ENCODE peak calls at places on chromosome 4, in six cellular contexts. L is left ventricle myocardium inferior, P is Peyer's patch, H is cardiac muscle cell, U is cardiac fibroblast, C is lower lobe of right lung. O is an unnamed sample.

GRCh38 chr4:139738846-139739613 is 73.4 kb downstream of the MGST2 start:
- DNase-seq in L (no peak), P (no peak), H (no peak), U (no peak), C (no peak), O (no peak)

GRCh38 chr4:169117591-169118081 is 107.6 kb upstream of the CBR4 start:
- DNase-seq in L (no peak), P (no peak), H (no peak), U (peak), C (no peak), O (no peak)

GRCh38 chr4:25113915-25114904 is 46.0 kb downstream of the SEPSECS start:
- DNase-seq in L (no peak), P (no peak), H (no peak), U (peak), C (no peak), O (no peak)

GRCh38 chr4:186557486-186557885 is 2.1 kb upstream of the MTNR1A start:
- DNase-seq in L (no peak), P (no peak), H (no peak), U (peak), C (no peak), O (no peak)

GRCh38 chr4:39319678-39320077 is 46.5 kb downstream of the RFC1 start:
- DNase-seq in L (no peak), P (no peak), H (no peak), U (peak), C (no peak), O (no peak)

GRCh38 chr4:23333946-23334878 is 555.6 kb downstream of the PPARGC1A start:
- DNase-seq in L (no peak), P (no peak), H (peak), U (peak), C (no peak), O (no peak)

GRCh38 chr4:38516194-38516593 is 147.8 kb upstream of the KLF3 start:
- DNase-seq in L (no peak), P (no peak), H (no peak), U (no peak), C (no peak), O (no peak)

GRCh38 chr4:181528570-181529184 is 714.5 kb upstream of the TENM3 start:
- DNase-seq in L (peak), P (peak), H (peak), U (peak), C (peak), O (peak)

GRCh38 chr4:83993774-83994173 is 457.9 kb downstream of the GPAT3 start:
- DNase-seq in L (no peak), P (no peak), H (no peak), U (no peak), C (no peak), O (no peak)

GRCh38 chr4:129839687-129840086 is 743.7 kb downstream of the C4orf33 start:
- DNase-seq in L (no peak), P (no peak), H (no peak), U (no peak), C (no peak), O (no peak)

GRCh38 chr4:115113382-115114106 is at the start of gene NDST4:
- DNase-seq in L (no peak), P (no peak), H (peak), U (peak), C (no peak), O (peak)

GRCh38 chr4:91064157-91064853 is 937.1 kb downstream of the CCSER1 start:
- DNase-seq in L (no peak), P (no peak), H (peak), U (peak), C (no peak), O (no peak)

GRCh38 chr4:6956434-6957147 is 47.0 kb downstream of the TBC1D14 start:
- DNase-seq in L (no peak), P (peak), H (no peak), U (no peak), C (no peak), O (no peak)

GRCh38 chr4:109754093-109754857 is 24.4 kb upstream of the PLA2G12A start:
- DNase-seq in L (no peak), P (no peak), H (no peak), U (no peak), C (no peak), O (no peak)

GRCh38 chr4:71184195-71184781 is 154.5 kb upstream of the SLC4A4 start:
- DNase-seq in L (no peak), P (peak), H (peak), U (peak), C (no peak), O (no peak)

GRCh38 chr4:15396157-15396800 is 31.6 kb upstream of the C1QTNF7 start:
- DNase-seq in L (no peak), P (peak), H (peak), U (peak), C (peak), O (peak)

GRCh38 chr4:113106076-113106475 is 56.6 kb downstream of the ANK2 start:
- DNase-seq in L (no peak), P (no peak), H (peak), U (peak), C (no peak), O (no peak)

GRCh38 chr4:53507058-53507457 is 84.2 kb downstream of the LNX1 start:
- DNase-seq in L (no peak), P (no peak), H (no peak), U (no peak), C (no peak), O (no peak)

GRCh38 chr4:88138561-88138960 is 19.9 kb downstream of the ABCG2 start:
- DNase-seq in L (no peak), P (no peak), H (no peak), U (peak), C (no peak), O (no peak)

GRCh38 chr4:74056858-74057562 is 18.5 kb upstream of the CXCL3 start:
- DNase-seq in L (no peak), P (no peak), H (no peak), U (peak), C (no peak), O (no peak)

GRCh38 chr4:83455300-83456183 is at the start of the genes HELQ and MRPS18C:
- DNase-seq in L (peak), P (peak), H (peak), U (peak), C (peak), O (peak)

GRCh38 chr4:118936406-118936805 is 47.8 kb downstream of the SYNPO2 start:
- DNase-seq in L (no peak), P (no peak), H (no peak), U (no peak), C (no peak), O (no peak)

GRCh38 chr4:118942465-118942864 is 53.8 kb downstream of the SYNPO2 start:
- DNase-seq in L (no peak), P (no peak), H (no peak), U (no peak), C (no peak), O (no peak)

GRCh38 chr4:118939169-118939779 is 50.6 kb downstream of the SYNPO2 start:
- DNase-seq in L (no peak), P (no peak), H (no peak), U (no peak), C (no peak), O (no peak)

GRCh38 chr4:118941799-118942198 is 53.1 kb downstream of the SYNPO2 start:
- DNase-seq in L (no peak), P (no peak), H (no peak), U (peak), C (no peak), O (no peak)

DNA sequence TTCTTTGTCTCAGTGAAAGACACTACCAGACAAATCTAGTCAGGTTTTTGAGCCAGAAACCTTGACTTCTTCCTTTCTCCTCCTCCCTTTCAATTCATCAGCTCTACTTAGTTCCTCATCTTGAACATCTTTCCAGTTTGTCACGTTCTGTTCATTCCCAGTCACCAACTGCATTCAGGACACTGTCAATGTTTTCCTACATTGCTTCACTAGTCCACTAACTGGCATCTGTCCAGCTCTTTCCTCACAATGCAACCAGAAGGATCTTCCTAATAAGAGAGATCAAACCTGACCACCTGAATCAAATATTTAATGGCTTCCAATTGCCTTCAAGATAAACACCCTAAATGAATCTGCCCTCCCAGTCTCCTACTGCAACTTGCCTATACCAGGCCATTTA is 52.5 kb downstream of the SYNPO2 start:
- DNase-seq in L (no peak), P (no peak), H (no peak), U (peak), C (no peak), O (no peak)
- H3K4me3 ChIP-seq in L (no peak), P (no peak), H (no peak), U (no peak), C (no peak), O (no peak)

GRCh38 chr4:29805871-29806480 is 914.2 kb upstream of the PCDH7 start:
- DNase-seq in L (no peak), P (no peak), H (no peak), U (no peak), C (no peak), O (no peak)

GRCh38 chr4:29805245-29805644 is 914.9 kb upstream of the PCDH7 start:
- DNase-seq in L (no peak), P (no peak), H (peak), U (no peak), C (no peak), O (no peak)
- TF ChIP-seq CTCF in L (no peak), P (no peak), H (no peak), U (no peak), C (no peak), O (no peak)

DNA sequence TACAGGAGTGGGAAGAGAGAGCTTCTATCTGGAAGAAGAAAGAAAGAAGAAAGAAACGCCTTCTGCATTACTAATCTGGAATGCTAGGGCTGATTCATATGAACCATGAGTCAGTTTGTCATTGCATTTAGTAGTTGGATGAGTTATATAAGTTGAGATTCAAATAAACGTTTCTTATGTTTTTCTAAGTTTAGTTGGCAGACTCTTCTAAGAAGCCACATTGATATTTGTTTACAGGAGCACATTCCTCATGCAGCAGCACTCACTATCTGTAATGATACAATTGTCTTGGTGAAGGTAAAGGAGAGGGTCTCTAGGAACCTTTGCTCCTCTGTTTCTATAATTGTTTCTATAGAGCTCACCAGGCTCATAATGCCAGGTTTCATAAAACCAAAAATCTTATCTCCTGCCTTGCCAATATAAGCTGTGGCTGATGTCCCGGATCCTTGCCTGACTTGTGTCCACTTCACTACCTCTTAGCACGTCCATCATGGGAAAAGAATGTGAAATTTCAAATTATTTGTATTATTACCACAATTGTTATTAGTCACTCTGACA is 39.5 kb downstream of the HOPX start:
- DNase-seq in L (no peak), P (no peak), H (no peak), U (peak), C (no peak), O (no peak)
- H3K4me3 ChIP-seq in L (no peak), P (no peak), H (no peak), U (no peak), C (no peak), O (no peak)

GRCh38 chr4:125522992-125523391 is 208.2 kb downstream of the FAT4 start:
- DNase-seq in L (no peak), P (no peak), H (no peak), U (no peak), C (no peak), O (peak)

GRCh38 chr4:125522588-125522987 is 207.8 kb downstream of the FAT4 start:
- DNase-seq in L (no peak), P (no peak), H (no peak), U (no peak), C (no peak), O (no peak)

GRCh38 chr4:125520258-125520990 is 205.7 kb downstream of the FAT4 start:
- DNase-seq in L (no peak), P (no peak), H (no peak), U (peak), C (no peak), O (no peak)

GRCh38 chr4:125529071-125529470 is 214.3 kb downstream of the FAT4 start:
- DNase-seq in L (no peak), P (no peak), H (no peak), U (no peak), C (no peak), O (no peak)

DNA sequence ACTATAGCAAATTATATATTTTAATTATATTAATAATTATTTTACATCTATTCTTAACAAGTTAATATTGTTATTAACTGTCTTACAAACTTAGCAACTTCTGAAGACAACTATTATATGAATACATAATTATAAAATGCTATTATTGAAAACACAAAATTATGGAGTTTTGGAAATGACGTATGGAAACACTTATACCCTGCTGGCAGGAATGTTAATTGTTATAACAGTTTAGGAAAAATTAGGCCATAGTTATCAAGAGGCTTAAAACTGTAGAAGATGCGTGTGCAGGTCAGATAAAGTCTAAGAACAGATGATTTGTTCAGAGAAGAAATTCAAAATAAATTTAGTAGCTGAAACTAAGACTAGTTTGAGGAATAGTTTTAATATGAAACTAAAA is 211.7 kb downstream of the FAT4 start:
- DNase-seq in L (no peak), P (no peak), H (no peak), U (no peak), C (no peak), O (no peak)
- TF ChIP-seq CTCF in L (peak), P (no peak), H (no peak), U (peak), C (no peak), O (no peak)

DNA sequence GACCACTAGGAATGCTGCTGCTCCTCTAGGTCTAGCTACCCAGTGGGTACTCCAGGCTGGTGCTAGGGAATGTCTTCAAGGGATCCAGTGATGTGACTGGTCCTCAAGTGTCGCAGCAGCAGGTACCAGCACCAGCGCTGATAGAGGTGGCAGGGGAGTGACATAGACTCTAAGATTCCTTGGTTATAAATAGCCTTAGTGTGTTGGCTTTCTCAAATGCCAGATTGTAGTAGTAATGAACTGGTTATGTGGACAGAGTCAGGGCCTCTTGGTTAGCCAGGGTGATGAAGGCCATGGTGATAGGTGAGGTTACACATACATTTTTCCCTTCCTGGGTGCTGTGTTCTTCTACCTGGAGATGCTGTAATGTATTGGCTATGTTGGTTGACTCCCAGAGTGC is 38.3 kb downstream of the DCLK2 start:
- DNase-seq in L (no peak), P (no peak), H (no peak), U (no peak), C (no peak), O (no peak)
- H3K4me3 ChIP-seq in L (no peak), P (no peak), H (no peak), U (no peak), C (no peak), O (no peak)

GRCh38 chr4:96676754-96677435 is 837.0 kb downstream of the PDHA2 start:
- DNase-seq in L (no peak), P (no peak), H (no peak), U (no peak), C (no peak), O (no peak)

GRCh38 chr4:96675420-96675819 is 835.5 kb downstream of the PDHA2 start:
- DNase-seq in L (no peak), P (no peak), H (no peak), U (peak), C (no peak), O (no peak)

GRCh38 chr4:96675916-96676315 is 836.0 kb downstream of the PDHA2 start:
- DNase-seq in L (no peak), P (no peak), H (no peak), U (peak), C (no peak), O (no peak)

GRCh38 chr4:96677499-96677898 is 837.6 kb downstream of the PDHA2 start:
- DNase-seq in L (no peak), P (no peak), H (no peak), U (peak), C (no peak), O (no peak)
- TF ChIP-seq CTCF in L (no peak), P (no peak), H (no peak), U (no peak), C (no peak), O (no peak)

DNA sequence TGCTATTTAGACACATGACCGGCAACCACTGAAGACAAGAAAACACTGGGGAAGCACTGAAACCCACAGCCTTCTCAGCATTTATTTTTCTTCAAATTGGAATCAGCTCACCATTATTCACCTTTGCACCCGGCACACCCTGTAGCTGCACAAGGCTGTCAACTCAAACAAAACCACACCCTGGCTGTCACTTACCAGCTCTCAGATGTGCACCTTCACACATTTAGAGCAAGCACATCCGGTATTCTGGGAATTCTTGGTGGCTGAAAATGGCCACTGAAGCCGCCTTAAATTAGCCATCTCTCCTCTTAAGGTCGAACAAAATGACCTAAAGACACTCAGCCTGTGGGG is 5.9 kb downstream of the ZFYVE28 start:
- DNase-seq in L (no peak), P (peak), H (no peak), U (no peak), C (no peak), O (peak)
- H3K4me3 ChIP-seq in L (peak), P (peak), H (no peak), U (peak), C (peak), O (no peak)

O was measured in mucosa of descending colon.